ENCODE peak calls at places on chromosomes 6 and 20, in five cellular contexts. T is stomach; C is CD8-positive, alpha-beta T cell; S is IMR-90; V is prostate gland. O is an unnamed sample.

GRCh38 chr20:50834599-50835005 is 39.7 kb downstream of the BCAS4 start:
- DNase-seq in S (peak; percentile 94), V (no peak), C (no peak), T (no peak), O (no peak)

GRCh38 chr20:44909872-44910689 is at the start of gene PABPC1L:
- DNase-seq in T (peak; percentile 76), C (peak; percentile 84), V (peak; percentile 68), S (peak; percentile 54), O (peak; percentile 95)

GRCh38 chr6:73236147-73236750 is 11.0 kb upstream of the KHDC1L start:
- DNase-seq in V (no peak), C (no peak), S (peak; percentile 97), T (no peak), O (no peak)

GRCh38 chr20:36720510-36720909 is 25.4 kb downstream of the NDRG3 start:
- DNase-seq in V (no peak), T (no peak), S (peak; percentile 37), C (no peak), O (no peak)

GRCh38 chr6:56246941-56247653 is at the start of gene COL21A1:
- DNase-seq in S (no peak), V (peak; percentile 22), T (no peak), C (no peak), O (no peak)

GRCh38 chr20:50930139-50931047 is 844 bp downstream of the ADNP start:
- DNase-seq in S (no peak), V (no peak), C (no peak), T (peak; percentile 29), O (no peak)

GRCh38 chr6:123941855-123942254 is 138.2 kb downstream of the NKAIN2 start:
- DNase-seq in V (no peak), C (no peak), T (no peak), S (no peak), O (no peak)

GRCh38 chr6:7726416-7727149 is 684 bp downstream of the BMP6 start:
- DNase-seq in C (no peak), T (no peak), S (no peak), V (no peak), O (no peak)

GRCh38 chr6:4128748-4129147 is 6.6 kb downstream of the ECI2 start:
- DNase-seq in T (no peak), V (no peak), C (no peak), S (peak; percentile 18), O (no peak)

GRCh38 chr20:40771308-40771610 is 82.2 kb upstream of the MAFB start:
- DNase-seq in T (no peak), V (no peak), C (peak; percentile 21), S (no peak), O (no peak)

GRCh38 chr6:19322691-19323470 is 514.3 kb upstream of the ID4 start:
- DNase-seq in V (no peak), S (no peak), T (no peak), C (no peak), O (no peak)

GRCh38 chr6:797479-798077 is 104.6 kb upstream of the EXOC2 start:
- DNase-seq in T (peak; percentile 52), S (peak; percentile 67), C (no peak), V (peak; percentile 59), O (peak; percentile 55)

GRCh38 chr20:18666803-18667460 is 79.1 kb downstream of the DTD1 start:
- DNase-seq in T (no peak), S (no peak), C (no peak), V (no peak), O (no peak)

GRCh38 chr6:37283268-37283667 is 25.3 kb upstream of the TMEM217 start:
- DNase-seq in T (no peak), C (no peak), V (no peak), S (peak; percentile 20), O (no peak)

GRCh38 chr6:20833881-20834515 is 299.7 kb downstream of the CDKAL1 start:
- DNase-seq in S (no peak), T (no peak), C (no peak), V (no peak), O (no peak)

GRCh38 chr6:79648315-79648714 is 17.2 kb downstream of the SH3BGRL2 start:
- DNase-seq in S (no peak), C (no peak), T (no peak), V (no peak), O (no peak)

GRCh38 chr6:139981810-139982550 is 607.5 kb upstream of the CITED2 start:
- DNase-seq in V (peak; percentile 42), C (no peak), S (peak; percentile 80), T (no peak), O (no peak)

GRCh38 chr6:25446815-25447569 is 167.8 kb downstream of the CARMIL1 start:
- DNase-seq in V (peak; percentile 42), S (no peak), T (no peak), C (no peak), O (no peak)

DNA sequence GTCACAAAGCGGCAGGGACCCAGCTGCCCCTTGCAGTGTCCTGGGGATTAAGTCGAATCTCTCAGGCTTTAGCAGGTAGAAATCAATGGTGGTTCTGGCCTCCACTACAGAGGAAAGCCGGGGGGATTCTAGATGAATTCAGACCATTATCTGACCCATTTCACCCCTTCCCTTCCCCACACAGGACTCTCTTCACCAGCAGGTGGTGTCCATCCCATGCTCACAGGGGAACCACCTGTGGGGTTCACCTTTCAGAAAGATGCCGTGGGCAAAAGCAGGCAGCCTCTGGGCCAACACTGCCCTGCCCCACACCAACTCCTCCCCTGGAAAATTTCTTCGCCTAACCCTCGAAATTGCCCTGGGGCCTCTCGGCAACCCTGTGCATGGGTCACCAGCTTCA is 123.8 kb upstream of the GGTLC1 start:
- DNase-seq in T (no peak), S (no peak), V (no peak), C (no peak), O (no peak)
- TF ChIP-seq CTCF in T (no peak), S (no peak), V (no peak), C (no peak), O (no peak)

GRCh38 chr6:100078509-100078908 is 84.5 kb upstream of the MCHR2 start:
- DNase-seq in T (no peak), V (no peak), C (no peak), S (peak; percentile 19), O (no peak)
- TF ChIP-seq CTCF in T (no peak), V (no peak), C (no peak), S (peak; percentile 31), O (peak; percentile 11)

GRCh38 chr6:150191809-150192208 is 49.0 kb downstream of the PPP1R14C start:
- DNase-seq in S (peak; percentile 16), V (no peak), C (no peak), T (no peak), O (no peak)

GRCh38 chr6:150185697-150186096 is 42.9 kb downstream of the PPP1R14C start:
- DNase-seq in S (no peak), V (no peak), T (no peak), C (no peak), O (no peak)

GRCh38 chr6:150186129-150186898 is 43.5 kb downstream of the PPP1R14C start:
- DNase-seq in C (no peak), V (no peak), T (no peak), S (no peak), O (no peak)

GRCh38 chr6:150184850-150185480 is 42.1 kb downstream of the PPP1R14C start:
- DNase-seq in C (no peak), T (no peak), S (no peak), V (no peak), O (no peak)

DNA sequence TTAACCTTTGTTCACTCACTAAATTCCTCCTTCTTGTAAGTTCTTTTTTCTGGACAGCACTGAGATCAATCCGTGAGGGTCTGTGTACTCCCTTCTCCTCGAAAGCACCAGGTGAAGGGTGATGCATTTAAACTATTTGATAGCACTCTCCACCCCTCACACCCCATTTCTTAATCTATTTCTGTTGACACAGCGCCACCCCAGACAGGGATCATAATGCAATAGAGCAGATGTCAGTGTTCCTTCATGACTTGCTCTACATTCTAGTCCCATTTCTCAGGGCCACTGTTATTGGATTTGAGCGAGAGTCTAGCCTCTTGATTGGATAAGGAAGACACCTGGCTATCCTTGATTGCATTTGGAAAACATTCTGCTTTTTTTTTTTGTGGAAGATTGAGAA is 46.3 kb downstream of the PPP1R14C start:
- DNase-seq in T (no peak), S (no peak), V (no peak), C (no peak), O (no peak)
- TF ChIP-seq CTCF in T (no peak), S (no peak), V (no peak), C (no peak), O (no peak)

DNA sequence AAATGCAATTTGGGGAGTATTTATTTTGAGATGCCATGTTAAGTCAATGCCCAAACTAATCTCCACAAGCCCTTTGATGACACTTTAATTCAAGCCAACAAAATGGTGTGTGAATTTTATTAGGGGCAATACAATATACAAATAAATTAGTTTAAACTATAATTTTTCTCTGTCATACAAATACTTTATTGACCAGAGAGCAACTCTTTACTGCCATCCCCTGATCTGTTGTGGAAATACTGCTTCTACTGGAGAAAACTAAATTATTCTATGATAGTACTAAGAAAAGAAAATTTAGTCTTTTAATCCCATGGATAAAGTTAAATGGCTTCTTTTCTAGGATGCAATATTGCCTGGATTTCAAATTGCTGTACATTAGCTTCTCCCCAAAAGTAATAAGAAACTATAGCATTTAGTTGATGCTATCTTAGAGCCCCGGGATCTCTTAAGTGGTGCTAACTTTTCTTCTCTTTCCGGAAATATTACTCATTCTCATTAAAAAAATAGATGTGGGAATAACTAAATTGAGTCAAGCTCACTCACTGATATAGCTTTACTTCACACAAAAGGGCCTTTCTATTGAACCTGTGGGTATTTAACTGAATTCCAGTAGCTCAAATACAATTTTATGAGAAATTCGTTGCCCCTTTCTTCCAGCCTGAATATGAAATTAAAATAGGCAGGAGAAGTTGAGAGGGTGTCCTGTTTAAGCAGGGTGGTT is 49.2 kb downstream of the SMPDL3A start:
- DNase-seq in S (peak; percentile 33), T (no peak), V (no peak), C (no peak), O (peak; percentile 19)
- TF ChIP-seq CTCF in S (peak; percentile 67), T (no peak), V (peak; percentile 42), C (no peak), O (no peak)

GRCh38 chr6:53376661-53377226 is 28.0 kb upstream of the ELOVL5 start:
- DNase-seq in C (no peak), T (no peak), V (no peak), S (no peak), O (no peak)
- TF ChIP-seq CTCF in C (no peak), T (no peak), V (no peak), S (no peak), O (no peak)

GRCh38 chr20:2340823-2341222 is 39.9 kb upstream of the TGM6 start:
- DNase-seq in S (no peak), T (no peak), V (no peak), C (no peak), O (no peak)

GRCh38 chr20:2342243-2342642 is 38.5 kb upstream of the TGM6 start:
- DNase-seq in T (no peak), V (no peak), S (no peak), C (no peak), O (no peak)

GRCh38 chr20:2341336-2341735 is 39.4 kb upstream of the TGM6 start:
- DNase-seq in T (no peak), S (no peak), C (no peak), V (no peak), O (no peak)

GRCh38 chr20:2338702-2339101 is 42.0 kb upstream of the TGM6 start:
- DNase-seq in V (no peak), T (no peak), C (no peak), S (no peak), O (no peak)

DNA sequence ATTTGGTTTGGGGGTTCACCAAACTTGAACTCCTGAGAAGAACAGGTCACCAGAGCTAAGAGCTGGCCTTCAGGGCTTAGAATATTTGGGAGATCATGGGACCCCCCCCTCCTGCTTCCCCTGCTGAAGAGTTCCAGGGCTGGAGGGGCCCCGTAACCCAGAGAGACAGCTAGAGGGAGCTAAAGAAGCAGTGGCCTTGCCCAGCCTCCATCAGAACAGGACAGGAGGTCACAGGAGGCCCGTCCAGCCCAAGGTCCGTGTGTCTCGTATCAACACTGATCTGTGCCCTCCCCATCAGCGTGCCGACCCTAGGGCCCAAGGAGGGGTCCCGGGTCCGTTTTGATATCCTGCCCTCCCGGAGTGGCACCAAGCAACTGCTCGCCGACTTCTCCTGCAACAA is 40.6 kb upstream of the TGM6 start:
- DNase-seq in V (no peak), S (no peak), T (no peak), C (no peak), O (no peak)
- TF ChIP-seq CTCF in V (no peak), S (no peak), T (no peak), C (no peak), O (no peak)